ENCODE peak calls at places on chromosomes 6 and 20, in six cellular contexts. One of them, this sample, is unnamed.

GRCh38 chr6:22366214-22366613 is 69.4 kb upstream of the PRL start:
- DNase-seq in uterus: no peak
- DNase-seq in fibroblast of the aortic adventitia: peak; percentile 25
- DNase-seq in colonic mucosa: no peak
- DNase-seq in AG09319: peak; percentile 34
- DNase-seq in lower leg skin: no peak
- DNase-seq in this sample: no peak

GRCh38 chr20:57386762-57387161 is 4.4 kb upstream of the RBM38 start:
- DNase-seq in uterus: no peak
- DNase-seq in fibroblast of the aortic adventitia: no peak
- DNase-seq in colonic mucosa: no peak
- DNase-seq in AG09319: no peak
- DNase-seq in lower leg skin: peak; percentile 64
- DNase-seq in this sample: no peak

GRCh38 chr6:141635621-141636020 is 497.1 kb upstream of the GJE1 start:
- DNase-seq in uterus: no peak
- DNase-seq in fibroblast of the aortic adventitia: no peak
- DNase-seq in colonic mucosa: no peak
- DNase-seq in AG09319: no peak
- DNase-seq in lower leg skin: no peak
- DNase-seq in this sample: no peak

GRCh38 chr20:31523361-31524283 is 9.4 kb downstream of the HM13 start:
- DNase-seq in uterus: no peak
- DNase-seq in fibroblast of the aortic adventitia: peak; percentile 84
- DNase-seq in colonic mucosa: no peak
- DNase-seq in AG09319: no peak
- DNase-seq in lower leg skin: no peak
- DNase-seq in this sample: no peak

GRCh38 chr20:38804682-38805501 is 605 bp upstream of the PPP1R16B start:
- DNase-seq in uterus: no peak
- DNase-seq in fibroblast of the aortic adventitia: no peak
- DNase-seq in colonic mucosa: peak; percentile 27
- DNase-seq in AG09319: no peak
- DNase-seq in lower leg skin: peak; percentile 86
- DNase-seq in this sample: no peak

GRCh38 chr6:13615802-13616140 is 636 bp downstream of the NOL7 start:
- DNase-seq in uterus: peak; percentile 36
- DNase-seq in fibroblast of the aortic adventitia: peak; percentile 49
- DNase-seq in colonic mucosa: peak; percentile 71
- DNase-seq in AG09319: no peak
- DNase-seq in lower leg skin: peak; percentile 91
- DNase-seq in this sample: no peak

GRCh38 chr20:38649275-38649891 is 47.8 kb downstream of the ARHGAP40 start:
- DNase-seq in uterus: no peak
- DNase-seq in fibroblast of the aortic adventitia: peak; percentile 27
- DNase-seq in colonic mucosa: no peak
- DNase-seq in AG09319: no peak
- DNase-seq in lower leg skin: no peak
- DNase-seq in this sample: no peak

GRCh38 chr6:152696543-152696942 is 1.2 kb upstream of the MYCT1 start:
- DNase-seq in uterus: no peak
- DNase-seq in fibroblast of the aortic adventitia: peak; percentile 95
- DNase-seq in colonic mucosa: no peak
- DNase-seq in AG09319: no peak
- DNase-seq in lower leg skin: no peak
- DNase-seq in this sample: no peak

GRCh38 chr20:16761305-16761829 is 13.2 kb downstream of the OTOR start:
- DNase-seq in uterus: peak; percentile 27
- DNase-seq in fibroblast of the aortic adventitia: peak; percentile 84
- DNase-seq in colonic mucosa: peak; percentile 44
- DNase-seq in AG09319: peak; percentile 45
- DNase-seq in lower leg skin: no peak
- DNase-seq in this sample: peak; percentile 44

GRCh38 chr6:128807577-128807976 is 75.4 kb upstream of the LAMA2 start:
- DNase-seq in uterus: no peak
- DNase-seq in fibroblast of the aortic adventitia: peak; percentile 78
- DNase-seq in colonic mucosa: no peak
- DNase-seq in AG09319: no peak
- DNase-seq in lower leg skin: no peak
- DNase-seq in this sample: peak; percentile 22

GRCh38 chr20:32439132-32439829 is 81.2 kb downstream of the ASXL1 start:
- DNase-seq in uterus: no peak
- DNase-seq in fibroblast of the aortic adventitia: peak; percentile 86
- DNase-seq in colonic mucosa: no peak
- DNase-seq in AG09319: peak; percentile 16
- DNase-seq in lower leg skin: peak; percentile 72
- DNase-seq in this sample: no peak

GRCh38 chr20:7967199-7967844 is 27.1 kb upstream of the HAO1 start:
- DNase-seq in uterus: no peak
- DNase-seq in fibroblast of the aortic adventitia: peak; percentile 90
- DNase-seq in colonic mucosa: no peak
- DNase-seq in AG09319: peak; percentile 5
- DNase-seq in lower leg skin: no peak
- DNase-seq in this sample: no peak

GRCh38 chr6:141726158-141726557 is 406.6 kb upstream of the GJE1 start:
- DNase-seq in uterus: no peak
- DNase-seq in fibroblast of the aortic adventitia: no peak
- DNase-seq in colonic mucosa: no peak
- DNase-seq in AG09319: no peak
- DNase-seq in lower leg skin: no peak
- DNase-seq in this sample: no peak

GRCh38 chr6:105507811-105508210 is 104.9 kb upstream of the PREP start:
- DNase-seq in uterus: no peak
- DNase-seq in fibroblast of the aortic adventitia: peak; percentile 13
- DNase-seq in colonic mucosa: no peak
- DNase-seq in AG09319: no peak
- DNase-seq in lower leg skin: no peak
- DNase-seq in this sample: no peak

GRCh38 chr6:105514306-105514705 is 111.4 kb upstream of the PREP start:
- DNase-seq in uterus: no peak
- DNase-seq in fibroblast of the aortic adventitia: no peak
- DNase-seq in colonic mucosa: no peak
- DNase-seq in AG09319: no peak
- DNase-seq in lower leg skin: no peak
- DNase-seq in this sample: no peak

GRCh38 chr6:105510746-105511145 is 107.9 kb upstream of the PREP start:
- DNase-seq in uterus: no peak
- DNase-seq in fibroblast of the aortic adventitia: peak; percentile 76
- DNase-seq in colonic mucosa: no peak
- DNase-seq in AG09319: peak; percentile 20
- DNase-seq in lower leg skin: no peak
- DNase-seq in this sample: no peak

GRCh38 chr6:105511639-105512038 is 108.8 kb upstream of the PREP start:
- DNase-seq in uterus: no peak
- DNase-seq in fibroblast of the aortic adventitia: no peak
- DNase-seq in colonic mucosa: no peak
- DNase-seq in AG09319: no peak
- DNase-seq in lower leg skin: no peak
- DNase-seq in this sample: no peak

DNA sequence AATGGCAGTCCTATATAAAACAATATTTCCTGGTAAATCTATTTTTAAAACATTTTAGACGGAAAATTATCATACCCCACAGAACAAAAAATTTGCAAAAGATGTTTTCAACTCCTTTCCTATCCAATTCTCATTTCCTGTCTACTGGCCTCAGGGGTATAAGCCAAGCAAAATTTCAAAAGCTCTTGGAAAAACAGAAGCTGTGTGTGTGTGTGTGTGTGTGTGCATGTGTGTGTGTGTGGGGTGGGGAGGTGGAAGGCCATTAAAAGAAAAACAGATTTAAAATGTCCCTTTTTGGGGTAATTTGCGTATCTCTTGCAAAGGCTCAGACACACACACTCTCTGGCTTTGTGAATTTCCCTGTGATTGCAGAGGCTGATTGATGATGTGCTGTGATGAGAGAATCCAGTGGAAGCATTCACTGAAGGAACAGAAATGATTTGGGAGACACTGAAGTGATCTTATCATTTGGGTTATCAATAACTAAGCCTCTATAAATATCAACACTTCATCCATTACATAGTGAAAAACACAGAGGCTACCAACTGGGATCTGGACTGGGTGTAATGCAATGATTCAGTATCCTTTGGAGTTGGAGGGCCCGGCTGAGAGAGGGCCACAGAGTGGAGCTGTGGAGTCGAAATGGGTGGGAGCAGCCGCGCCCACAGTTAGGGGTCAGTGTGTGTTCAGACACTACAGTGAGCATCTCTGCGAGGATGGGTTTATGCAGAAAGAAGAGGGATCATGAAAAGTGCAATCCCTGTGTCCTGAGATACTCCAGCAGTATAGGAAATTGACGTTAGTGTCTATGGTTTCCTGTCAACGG is 106.8 kb upstream of the PREP start:
- DNase-seq in uterus: peak; percentile 21
- DNase-seq in fibroblast of the aortic adventitia: no peak
- DNase-seq in colonic mucosa: no peak
- DNase-seq in AG09319: no peak
- DNase-seq in lower leg skin: no peak
- DNase-seq in this sample: no peak
- TF ChIP-seq CTCF in uterus: no peak
- TF ChIP-seq CTCF in fibroblast of the aortic adventitia: peak; percentile 27
- TF ChIP-seq CTCF in colonic mucosa: no peak
- TF ChIP-seq CTCF in AG09319: peak; percentile 33
- TF ChIP-seq CTCF in lower leg skin: no peak
- TF ChIP-seq CTCF in this sample: peak; percentile 39

GRCh38 chr6:35026434-35027222 is 114.5 kb downstream of the TCP11 start:
- DNase-seq in uterus: no peak
- DNase-seq in fibroblast of the aortic adventitia: peak; percentile 46
- DNase-seq in colonic mucosa: peak; percentile 58
- DNase-seq in AG09319: no peak
- DNase-seq in lower leg skin: no peak
- DNase-seq in this sample: no peak

GRCh38 chr6:35027807-35028206 is 113.3 kb downstream of the TCP11 start:
- DNase-seq in uterus: no peak
- DNase-seq in fibroblast of the aortic adventitia: no peak
- DNase-seq in colonic mucosa: no peak
- DNase-seq in AG09319: no peak
- DNase-seq in lower leg skin: no peak
- DNase-seq in this sample: no peak

GRCh38 chr6:35024601-35025054 is 116.5 kb downstream of the TCP11 start:
- DNase-seq in uterus: no peak
- DNase-seq in fibroblast of the aortic adventitia: peak; percentile 75
- DNase-seq in colonic mucosa: peak; percentile 67
- DNase-seq in AG09319: no peak
- DNase-seq in lower leg skin: no peak
- DNase-seq in this sample: no peak

GRCh38 chr6:35023601-35024000 is 117.5 kb downstream of the TCP11 start:
- DNase-seq in uterus: no peak
- DNase-seq in fibroblast of the aortic adventitia: no peak
- DNase-seq in colonic mucosa: no peak
- DNase-seq in AG09319: no peak
- DNase-seq in lower leg skin: no peak
- DNase-seq in this sample: no peak

DNA sequence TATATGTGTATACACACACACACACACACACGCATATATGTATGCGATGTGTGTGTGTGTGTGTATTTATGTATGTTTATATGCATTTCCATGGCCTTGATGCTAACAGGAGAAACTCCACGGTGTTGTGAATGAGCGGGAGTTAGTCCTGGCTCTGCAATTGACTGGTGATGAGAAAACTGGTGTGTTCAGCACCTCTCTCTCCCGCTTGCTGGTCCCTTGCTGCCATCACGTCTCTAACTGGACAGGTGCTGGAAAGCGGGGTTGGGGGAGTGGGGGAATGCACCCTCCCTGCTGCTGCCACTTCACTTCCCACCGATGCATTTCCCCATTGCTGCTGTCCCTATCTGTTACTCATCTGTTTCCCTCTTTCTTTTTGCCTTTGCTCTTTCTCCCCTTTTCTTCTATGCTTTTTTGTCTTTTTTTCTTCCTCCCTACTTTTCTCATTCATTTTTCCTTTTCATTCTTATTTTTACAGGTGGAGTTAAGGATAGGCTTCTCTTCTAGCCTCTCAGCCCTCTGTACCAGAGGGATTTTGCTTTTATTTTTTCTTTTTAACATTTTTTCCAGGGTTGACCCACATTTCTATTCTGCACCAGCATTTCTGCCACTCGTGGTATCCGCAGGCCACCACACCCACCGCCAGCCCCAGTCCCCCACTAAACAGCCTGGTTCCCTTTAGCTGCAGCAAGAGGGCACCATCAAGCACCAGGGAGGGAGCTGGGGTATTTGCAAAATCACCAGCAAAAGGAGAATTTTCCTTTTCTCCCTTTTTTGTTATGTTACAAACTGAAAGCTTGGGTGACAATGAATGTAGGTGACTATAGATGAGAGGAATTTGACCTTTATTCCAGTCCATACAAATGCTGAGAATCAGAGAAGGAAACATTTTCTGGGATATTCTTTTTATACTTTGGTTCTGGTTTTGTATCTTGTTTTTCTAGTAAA is 115.6 kb downstream of the TCP11 start:
- DNase-seq in uterus: no peak
- DNase-seq in fibroblast of the aortic adventitia: no peak
- DNase-seq in colonic mucosa: no peak
- DNase-seq in AG09319: no peak
- DNase-seq in lower leg skin: no peak
- DNase-seq in this sample: no peak
- TF ChIP-seq CTCF in uterus: no peak
- TF ChIP-seq CTCF in fibroblast of the aortic adventitia: peak; percentile 44
- TF ChIP-seq CTCF in colonic mucosa: no peak
- TF ChIP-seq CTCF in AG09319: peak; percentile 35
- TF ChIP-seq CTCF in lower leg skin: no peak
- TF ChIP-seq CTCF in this sample: peak; percentile 4

DNA sequence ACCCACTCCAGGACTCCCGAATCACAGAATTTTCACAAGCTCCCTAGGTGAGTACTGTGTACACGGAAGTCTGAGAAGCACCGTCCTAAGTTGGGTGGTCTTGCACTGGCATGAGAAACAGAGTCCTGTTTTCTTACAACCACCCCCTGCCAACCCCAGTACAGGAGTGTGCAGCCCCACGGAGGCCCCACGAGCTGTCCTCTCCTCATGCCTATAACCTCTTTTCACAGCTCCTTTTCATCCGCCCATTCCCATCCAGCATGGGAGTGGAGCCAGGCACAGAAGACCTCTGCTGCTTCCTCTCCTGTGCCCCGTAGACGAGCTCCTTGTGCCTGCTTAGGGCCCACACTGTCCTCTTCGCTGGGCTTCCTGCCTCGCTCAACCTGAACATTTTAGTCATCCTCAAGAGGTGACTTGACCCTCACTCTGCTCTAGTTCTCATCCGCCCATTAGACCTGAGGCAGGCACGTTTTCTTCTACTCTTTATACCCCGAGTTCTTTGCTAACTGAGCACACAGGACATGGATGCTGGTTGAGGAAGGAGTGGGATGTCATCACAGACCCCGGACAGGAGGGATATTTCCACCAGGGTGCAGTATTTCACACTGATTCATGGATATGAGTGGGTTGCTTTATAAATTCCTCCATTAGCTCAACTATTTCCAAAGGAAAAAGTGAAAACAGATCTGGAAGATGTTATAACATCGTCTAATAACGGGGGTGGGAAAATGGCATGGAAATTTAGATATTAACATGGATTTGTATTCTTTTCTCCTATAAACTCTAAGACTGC is 160.5 kb downstream of the TTLL2 start:
- DNase-seq in uterus: peak; percentile 33
- DNase-seq in fibroblast of the aortic adventitia: peak; percentile 3
- DNase-seq in colonic mucosa: no peak
- DNase-seq in AG09319: no peak
- DNase-seq in lower leg skin: no peak
- DNase-seq in this sample: no peak
- TF ChIP-seq CTCF in uterus: peak; percentile 47
- TF ChIP-seq CTCF in fibroblast of the aortic adventitia: no peak
- TF ChIP-seq CTCF in colonic mucosa: peak; percentile 14
- TF ChIP-seq CTCF in AG09319: no peak
- TF ChIP-seq CTCF in lower leg skin: no peak
- TF ChIP-seq CTCF in this sample: no peak

GRCh38 chr6:90294989-90295853 is 1.4 kb downstream of the BACH2 start:
- DNase-seq in uterus: peak; percentile 43
- DNase-seq in fibroblast of the aortic adventitia: peak; percentile 43
- DNase-seq in colonic mucosa: peak; percentile 28
- DNase-seq in AG09319: no peak
- DNase-seq in lower leg skin: peak; percentile 87
- DNase-seq in this sample: no peak
- TF ChIP-seq CTCF in uterus: peak; percentile 42
- TF ChIP-seq CTCF in fibroblast of the aortic adventitia: no peak
- TF ChIP-seq CTCF in colonic mucosa: no peak
- TF ChIP-seq CTCF in AG09319: no peak
- TF ChIP-seq CTCF in lower leg skin: no peak
- TF ChIP-seq CTCF in this sample: peak; percentile 19